ENCODE peak calls at places on chromosomes 5 and 9, in five cellular contexts. F is OCI-LY7, Y is uterus, H is astrocyte of the spinal cord, X is AG10803. S is an unnamed sample.

GRCh38 chr5:127227881-127228280 is 62.7 kb upstream of the MEGF10 start:
- DNase-seq in X (no peak), H (peak; percentile 30), F (no peak), Y (no peak), S (no peak)

GRCh38 chr5:167819406-167819805 is 472.0 kb upstream of the WWC1 start:
- DNase-seq in H (no peak), X (no peak), F (no peak), Y (no peak), S (no peak)

GRCh38 chr9:91035825-91036208 is 234.2 kb downstream of the SYK start:
- DNase-seq in X (no peak), H (no peak), Y (no peak), F (no peak), S (no peak)

GRCh38 chr5:129372025-129372424 is 88.1 kb upstream of the ADAMTS19 start:
- DNase-seq in F (no peak), H (no peak), X (no peak), Y (no peak), S (no peak)

GRCh38 chr5:127210082-127210481 is 80.5 kb upstream of the MEGF10 start:
- DNase-seq in F (no peak), H (no peak), Y (no peak), X (no peak), S (peak; percentile 22)

GRCh38 chr5:112689510-112689909 is 48.2 kb upstream of the APC start:
- DNase-seq in X (peak; percentile 73), F (no peak), H (peak; percentile 40), Y (no peak), S (no peak)

GRCh38 chr5:176810084-176810597 is at the start of gene UNC5A:
- DNase-seq in F (peak; percentile 47), X (peak; percentile 8), Y (no peak), H (peak; percentile 44), S (no peak)

GRCh38 chr5:177440211-177440989 is 6.2 kb upstream of the PRR7 start:
- DNase-seq in F (no peak), H (no peak), X (no peak), Y (no peak), S (no peak)

GRCh38 chr9:118643118-118643517 is 726.1 kb downstream of the BRINP1 start:
- DNase-seq in X (peak; percentile 77), Y (no peak), F (no peak), H (peak; percentile 56), S (no peak)

GRCh38 chr9:115673599-115673998 is 480.0 kb upstream of the PAPPA start:
- DNase-seq in Y (no peak), F (no peak), X (peak; percentile 80), H (no peak), S (no peak)

GRCh38 chr9:130892503-130893249 is 3.9 kb downstream of the QRFP start:
- DNase-seq in Y (no peak), X (no peak), F (no peak), H (no peak), S (no peak)

GRCh38 chr5:5298068-5298633 is 124.3 kb upstream of the ICE1 start:
- DNase-seq in X (no peak), F (no peak), H (no peak), Y (no peak), S (no peak)

GRCh38 chr9:2570615-2571479 is 50.7 kb upstream of the VLDLR start:
- DNase-seq in H (peak; percentile 82), X (peak; percentile 48), F (no peak), Y (peak; percentile 78), S (peak; percentile 91)

GRCh38 chr5:79878721-79879336 is 112.2 kb downstream of the MTX3 start:
- DNase-seq in Y (no peak), X (no peak), F (peak; percentile 55), H (no peak), S (no peak)

GRCh38 chr5:122965111-122965510 is 71.4 kb downstream of the PPIC start:
- DNase-seq in F (no peak), X (no peak), H (no peak), Y (no peak), S (no peak)

GRCh38 chr5:1502046-1502736 is 21.6 kb downstream of the LPCAT1 start:
- DNase-seq in F (peak; percentile 26), Y (no peak), X (no peak), H (no peak), S (no peak)

GRCh38 chr5:180717989-180718388 is 21.9 kb downstream of the OR2Y1 start:
- DNase-seq in Y (no peak), H (no peak), F (no peak), X (no peak), S (no peak)

GRCh38 chr5:96339862-96340261 is 93.2 kb downstream of the PCSK1 start:
- DNase-seq in X (no peak), F (no peak), Y (no peak), H (no peak), S (no peak)

DNA sequence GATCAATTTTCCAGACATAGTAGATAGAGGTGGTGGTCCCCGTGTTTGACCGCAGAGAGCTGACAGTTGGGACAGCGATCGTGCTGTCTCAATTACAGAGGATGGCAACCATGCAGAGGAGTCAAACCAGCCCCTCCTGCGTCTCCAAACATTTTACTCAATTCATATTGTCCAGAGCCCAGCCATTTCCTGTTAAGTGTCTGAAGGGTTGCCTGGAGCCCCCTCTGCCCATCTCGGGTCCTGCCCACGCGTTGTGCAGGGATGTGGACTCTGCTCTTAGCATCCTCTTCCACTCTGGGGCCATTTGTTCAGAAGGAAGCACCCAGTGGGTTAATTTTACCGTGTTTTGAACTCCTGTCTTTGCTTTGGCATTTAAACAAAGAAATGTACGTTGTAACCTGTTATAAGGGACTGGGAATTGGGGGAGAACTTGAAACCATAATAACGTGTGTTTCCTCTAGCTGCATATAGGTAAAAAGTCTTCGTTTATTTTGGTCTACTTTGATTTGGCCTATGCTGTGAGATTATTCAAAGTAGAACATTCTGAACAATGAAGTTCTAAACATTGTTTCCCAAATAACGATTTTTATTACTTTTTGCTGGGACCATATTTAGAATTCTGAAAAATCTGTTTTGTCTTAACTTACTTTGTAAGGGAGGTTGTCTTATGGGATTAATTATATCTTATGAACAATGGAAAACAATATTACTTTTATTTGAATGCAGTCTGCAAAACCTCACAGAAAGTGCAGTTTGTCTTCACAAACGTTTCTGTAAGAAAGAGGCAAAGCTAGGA is 901 bp downstream of the EGFLAM start:
- DNase-seq in Y (no peak), H (no peak), F (no peak), X (no peak), S (no peak)
- TF ChIP-seq CTCF in Y (no peak), H (no peak), F (no peak), X (no peak), S (no peak)

GRCh38 chr9:107294756-107295155 is 11.7 kb downstream of the RAD23B start:
- DNase-seq in H (no peak), X (no peak), F (no peak), Y (no peak), S (no peak)

GRCh38 chr9:107293555-107294085 is 10.5 kb downstream of the RAD23B start:
- DNase-seq in F (no peak), Y (no peak), X (no peak), H (no peak), S (no peak)

GRCh38 chr9:107295995-107296394 is 12.9 kb downstream of the RAD23B start:
- DNase-seq in X (no peak), F (no peak), H (no peak), Y (no peak), S (no peak)

DNA sequence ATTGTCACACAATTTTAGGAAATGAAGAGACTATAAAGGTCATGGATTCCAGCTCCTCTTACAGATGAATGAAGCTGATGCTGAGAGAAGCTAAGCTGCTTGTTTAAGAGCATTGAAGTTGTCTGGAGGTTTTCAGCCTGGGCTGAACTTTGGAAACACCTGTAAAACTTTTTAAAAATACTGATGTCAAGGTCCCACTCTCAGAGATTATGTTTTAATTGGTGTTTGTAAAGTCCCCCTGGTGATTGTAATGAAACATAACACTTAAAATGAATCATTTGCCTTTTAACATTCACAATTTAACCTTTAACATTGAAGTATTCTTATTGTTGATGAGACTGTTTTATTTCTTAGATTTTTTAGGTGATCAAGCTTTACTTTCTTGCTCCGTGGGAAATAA is 16.4 kb downstream of the RAD23B start:
- DNase-seq in H (no peak), Y (no peak), X (no peak), F (no peak), S (no peak)
- TF ChIP-seq CTCF in H (peak; percentile 7), Y (no peak), X (peak; percentile 33), F (peak; percentile 54), S (no peak)

DNA sequence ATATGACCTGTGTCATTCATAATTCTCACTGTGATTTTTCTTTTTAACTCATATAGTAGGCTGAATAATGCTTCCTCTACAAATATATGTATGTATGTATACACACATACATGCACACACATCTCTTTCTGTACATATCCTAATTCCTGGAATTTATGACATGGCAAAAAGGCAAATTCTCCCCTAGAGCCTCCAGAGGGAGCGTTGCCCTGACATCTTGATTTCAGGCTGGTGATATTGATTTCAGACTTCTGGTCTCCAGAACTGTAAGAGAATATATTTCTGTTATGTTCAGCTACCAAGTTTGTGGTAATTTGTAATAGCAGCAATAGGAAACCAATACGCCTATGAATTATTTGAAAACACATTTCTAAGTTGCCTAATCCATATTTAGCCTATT is 166.6 kb upstream of the GAS1 start:
- DNase-seq in Y (no peak), F (no peak), X (no peak), H (no peak), S (no peak)
- TF ChIP-seq CTCF in Y (no peak), F (no peak), X (no peak), H (peak; percentile 2), S (peak; percentile 37)

GRCh38 chr9:107933042-107933441 is 443.5 kb upstream of the KLF4 start:
- DNase-seq in F (no peak), Y (no peak), X (peak; percentile 55), H (peak; percentile 52), S (no peak)

GRCh38 chr9:107932036-107932435 is 442.5 kb upstream of the KLF4 start:
- DNase-seq in X (peak; percentile 74), H (peak; percentile 75), F (no peak), Y (no peak), S (no peak)

GRCh38 chr9:107932601-107933000 is 443.0 kb upstream of the KLF4 start:
- DNase-seq in H (peak; percentile 29), Y (no peak), F (no peak), X (peak; percentile 58), S (no peak)

GRCh38 chr9:107940622-107941021 is 451.1 kb upstream of the KLF4 start:
- DNase-seq in X (peak; percentile 31), H (no peak), F (no peak), Y (no peak), S (no peak)

GRCh38 chr9:107935931-107936330 is 446.4 kb upstream of the KLF4 start:
- DNase-seq in H (no peak), Y (no peak), X (no peak), F (no peak), S (peak; percentile 96)
- TF ChIP-seq CTCF in H (no peak), Y (no peak), X (no peak), F (no peak), S (no peak)

GRCh38 chr9:71393011-71393410 is 271.6 kb upstream of the TRPM3 start:
- DNase-seq in X (no peak), Y (no peak), F (no peak), H (no peak), S (no peak)
- TF ChIP-seq CTCF in X (no peak), Y (no peak), F (no peak), H (no peak), S (no peak)

GRCh38 chr5:137201876-137202275 is 297.2 kb downstream of the SPOCK1 start:
- DNase-seq in F (no peak), X (peak; percentile 92), H (peak; percentile 12), Y (peak; percentile 33), S (no peak)
- TF ChIP-seq CTCF in F (no peak), X (peak; percentile 52), H (no peak), Y (peak; percentile 25), S (no peak)

GRCh38 chr9:85332487-85332886 is 409.3 kb downstream of the AGTPBP1 start:
- DNase-seq in F (peak; percentile 19), Y (no peak), X (no peak), H (no peak), S (no peak)
- TF ChIP-seq CTCF in F (peak; percentile 62), Y (no peak), X (peak; percentile 28), H (peak; percentile 33), S (no peak)

GRCh38 chr5:135883441-135883840 is 12.2 kb downstream of the IL9 start:
- DNase-seq in Y (no peak), X (no peak), H (no peak), F (peak; percentile 16), S (no peak)
- TF ChIP-seq CTCF in Y (no peak), X (peak; percentile 21), H (peak; percentile 28), F (peak; percentile 70), S (peak; percentile 8)